ENCODE peak calls at places on chromosomes 11 and 22, in seven cellular contexts. One of them, this sample, is unnamed.

GRCh38 chr22:35422936-35423335 is 23.0 kb downstream of the MCM5 start:
- DNase-seq in non-pigmented ciliary epithelial cell: no peak
- DNase-seq in head of caudate nucleus: no peak
- DNase-seq in NCI-H524: no peak
- DNase-seq in IMR-90: no peak
- DNase-seq in T-helper 17 cell: no peak
- DNase-seq in AG20443: no peak
- DNase-seq in this sample: no peak

GRCh38 chr11:59728913-59729312 is 15.3 kb upstream of the OR10V1 start:
- DNase-seq in T-helper 17 cell: no peak
- DNase-seq in NCI-H524: no peak
- DNase-seq in non-pigmented ciliary epithelial cell: no peak
- DNase-seq in AG20443: no peak
- DNase-seq in IMR-90: no peak
- DNase-seq in head of caudate nucleus: no peak
- DNase-seq in this sample: no peak

GRCh38 chr11:60485987-60486386 is 6.6 kb upstream of the MS4A12 start:
- DNase-seq in non-pigmented ciliary epithelial cell: no peak
- DNase-seq in AG20443: no peak
- DNase-seq in T-helper 17 cell: no peak
- DNase-seq in head of caudate nucleus: no peak
- DNase-seq in IMR-90: no peak
- DNase-seq in NCI-H524: peak
- DNase-seq in this sample: no peak

GRCh38 chr11:131907371-131907770 is 537.0 kb downstream of the NTM start:
- DNase-seq in head of caudate nucleus: no peak
- DNase-seq in AG20443: no peak
- DNase-seq in NCI-H524: no peak
- DNase-seq in IMR-90: no peak
- DNase-seq in non-pigmented ciliary epithelial cell: no peak
- DNase-seq in T-helper 17 cell: no peak
- DNase-seq in this sample: no peak

GRCh38 chr11:118531597-118532084 is 649 bp downstream of the TMEM25 start:
- DNase-seq in T-helper 17 cell: no peak
- DNase-seq in NCI-H524: no peak
- DNase-seq in non-pigmented ciliary epithelial cell: no peak
- DNase-seq in head of caudate nucleus: no peak
- DNase-seq in AG20443: peak
- DNase-seq in IMR-90: no peak
- DNase-seq in this sample: no peak

GRCh38 chr11:111081021-111081511 is 164.5 kb upstream of the POU2AF2 start:
- DNase-seq in IMR-90: peak
- DNase-seq in AG20443: no peak
- DNase-seq in non-pigmented ciliary epithelial cell: no peak
- DNase-seq in NCI-H524: no peak
- DNase-seq in head of caudate nucleus: peak
- DNase-seq in T-helper 17 cell: no peak
- DNase-seq in this sample: no peak

GRCh38 chr22:47040486-47041145 is 278.2 kb downstream of the TBC1D22A start:
- DNase-seq in non-pigmented ciliary epithelial cell: no peak
- DNase-seq in AG20443: no peak
- DNase-seq in IMR-90: no peak
- DNase-seq in T-helper 17 cell: no peak
- DNase-seq in NCI-H524: no peak
- DNase-seq in head of caudate nucleus: no peak
- DNase-seq in this sample: no peak

GRCh38 chr22:44371741-44372525 is 59.2 kb upstream of the SHISAL1 start:
- DNase-seq in T-helper 17 cell: no peak
- DNase-seq in IMR-90: no peak
- DNase-seq in head of caudate nucleus: no peak
- DNase-seq in non-pigmented ciliary epithelial cell: no peak
- DNase-seq in NCI-H524: no peak
- DNase-seq in AG20443: no peak
- DNase-seq in this sample: no peak

GRCh38 chr11:105229758-105230157 is 90.2 kb upstream of the CARD18 start:
- DNase-seq in T-helper 17 cell: no peak
- DNase-seq in AG20443: no peak
- DNase-seq in head of caudate nucleus: no peak
- DNase-seq in non-pigmented ciliary epithelial cell: no peak
- DNase-seq in NCI-H524: no peak
- DNase-seq in IMR-90: peak
- DNase-seq in this sample: no peak

GRCh38 chr11:133659542-133660201 is 127.4 kb upstream of the OPCML start:
- DNase-seq in NCI-H524: no peak
- DNase-seq in IMR-90: no peak
- DNase-seq in T-helper 17 cell: no peak
- DNase-seq in head of caudate nucleus: no peak
- DNase-seq in non-pigmented ciliary epithelial cell: no peak
- DNase-seq in AG20443: no peak
- DNase-seq in this sample: no peak

GRCh38 chr11:75547617-75548054 is 14.4 kb upstream of the SERPINH1 start:
- DNase-seq in AG20443: peak
- DNase-seq in IMR-90: peak
- DNase-seq in head of caudate nucleus: peak
- DNase-seq in NCI-H524: peak
- DNase-seq in T-helper 17 cell: no peak
- DNase-seq in non-pigmented ciliary epithelial cell: no peak
- DNase-seq in this sample: no peak

GRCh38 chr22:21867528-21868266 is at the start of gene MAPK1:
- DNase-seq in NCI-H524: peak
- DNase-seq in AG20443: peak
- DNase-seq in IMR-90: peak
- DNase-seq in non-pigmented ciliary epithelial cell: peak
- DNase-seq in T-helper 17 cell: peak
- DNase-seq in head of caudate nucleus: peak
- DNase-seq in this sample: no peak

GRCh38 chr11:65663634-65664200 is 1.0 kb upstream of the RELA start:
- DNase-seq in head of caudate nucleus: peak
- DNase-seq in AG20443: peak
- DNase-seq in NCI-H524: peak
- DNase-seq in T-helper 17 cell: no peak
- DNase-seq in non-pigmented ciliary epithelial cell: no peak
- DNase-seq in IMR-90: peak
- DNase-seq in this sample: no peak

GRCh38 chr11:109298865-109299264 is 123.1 kb upstream of the C11orf87 start:
- DNase-seq in AG20443: peak
- DNase-seq in non-pigmented ciliary epithelial cell: no peak
- DNase-seq in IMR-90: no peak
- DNase-seq in NCI-H524: peak
- DNase-seq in T-helper 17 cell: no peak
- DNase-seq in head of caudate nucleus: no peak
- DNase-seq in this sample: no peak

This sample was measured in AG04449.